ENCODE peak calls at places on chromosomes 12 and 14, in four cellular contexts. O is choroid plexus epithelial cell, T is mammary epithelial cell, U is heart right ventricle. W is an unnamed sample.

GRCh38 chr14:93987376-93987775 is 9.7 kb upstream of the CCDC197 start:
- DNase-seq in U (no peak), O (no peak), T (no peak), W (peak)

GRCh38 chr12:57243521-57244305 is 7.3 kb downstream of the STAC3 start:
- DNase-seq in T (peak), U (peak), O (peak), W (peak)

GRCh38 chr12:42689699-42690098 is 100.2 kb upstream of the PRICKLE1 start:
- DNase-seq in O (no peak), T (no peak), U (no peak), W (no peak)

GRCh38 chr12:27505771-27506170 is 18.2 kb upstream of the PPFIBP1 start:
- DNase-seq in U (no peak), T (no peak), O (peak), W (no peak)

GRCh38 chr12:31117203-31118011 is 43.7 kb downstream of the DDX11 start:
- DNase-seq in U (no peak), T (peak), O (peak), W (peak)

GRCh38 chr14:92122351-92122677 is 545 bp downstream of the CPSF2 start:
- DNase-seq in T (no peak), U (no peak), O (peak), W (peak)

GRCh38 chr14:77023001-77023996 is 5.2 kb downstream of the IRF2BPL start:
- DNase-seq in O (peak), T (peak), U (no peak), W (peak)

GRCh38 chr14:60323199-60323891 is 74.3 kb downstream of the PPM1A start:
- DNase-seq in U (no peak), O (no peak), T (no peak), W (no peak)

GRCh38 chr12:116609715-116610114 is 50.5 kb downstream of the MAP1LC3B2 start:
- DNase-seq in T (no peak), O (no peak), U (no peak), W (peak)

GRCh38 chr14:29462271-29462670 is 465.4 kb downstream of the PRKD1 start:
- DNase-seq in O (no peak), T (no peak), U (no peak), W (no peak)

GRCh38 chr12:104712477-104712876 is 245.6 kb downstream of the SLC41A2 start:
- DNase-seq in O (no peak), T (no peak), U (no peak), W (no peak)

GRCh38 chr12:64273527-64274403 is 51.7 kb upstream of the KICS2 start:
- DNase-seq in T (peak), O (peak), U (no peak), W (no peak)

GRCh38 chr12:19382111-19382526 is 57.2 kb upstream of the AEBP2 start:
- DNase-seq in U (no peak), O (peak), T (peak), W (no peak)

GRCh38 chr14:35533357-35534129 is 421 bp upstream of the INSM2 start:
- DNase-seq in T (peak), O (peak), U (peak), W (peak)

GRCh38 chr14:35414365-35414764 is 9.8 kb upstream of the NFKBIA start:
- DNase-seq in T (no peak), O (peak), U (peak), W (no peak)

GRCh38 chr14:63833728-63834127 is 19.1 kb upstream of the SYNE2 start:
- DNase-seq in U (no peak), T (no peak), O (peak), W (no peak)

GRCh38 chr12:108559748-108560147 is 1.2 kb downstream of the SART3 start:
- DNase-seq in U (no peak), O (no peak), T (no peak), W (no peak)

GRCh38 chr12:49357099-49357678 is 10.1 kb upstream of the SPATS2 start:
- DNase-seq in U (no peak), T (peak), O (peak), W (no peak)

GRCh38 chr12:109718390-109718789 is 4.8 kb downstream of the FAM222A start:
- DNase-seq in U (no peak), T (no peak), O (no peak), W (no peak)

GRCh38 chr12:70052476-70052875 is 190.8 kb upstream of the CNOT2 start:
- DNase-seq in O (no peak), U (no peak), T (no peak), W (no peak)

GRCh38 chr12:122064034-122064777 is 14.3 kb upstream of the MLXIP start:
- DNase-seq in U (peak), O (peak), T (peak), W (peak)

GRCh38 chr12:14910090-14910915 is 24.6 kb upstream of the MGP start:
- DNase-seq in U (no peak), T (peak), O (peak), W (no peak)

W was measured in right cardiac atrium.